ENCODE peak calls at places on chromosomes 13 and 19, in ten cellular contexts. E is fibroblast of pulmonary artery, W is upper lobe of right lung, J is dorsolateral prefrontal cortex, F is left lung, D is endothelial cell, B is stomach, O is H1, N is bronchial epithelial cell, G is GM20000. C is an unnamed sample.

GRCh38 chr13:77300176-77301141 is 26.4 kb downstream of the MYCBP2 start:
- DNase-seq in E (peak), W (no peak), J (no peak), F (no peak), D (no peak), B (no peak), O (no peak), N (peak), G (no peak), C (no peak)

GRCh38 chr19:15432018-15432494 is 13.3 kb upstream of the AKAP8L start:
- DNase-seq in E (no peak), W (no peak), J (no peak), F (no peak), D (no peak), B (no peak), O (no peak), N (no peak), G (peak), C (no peak)

GRCh38 chr13:20190481-20191310 is 2.0 kb downstream of the GJB2 start:
- DNase-seq in E (peak), W (no peak), J (no peak), F (no peak), D (no peak), B (no peak), O (no peak), N (peak), G (no peak), C (no peak)

GRCh38 chr13:52162279-52163101 is 3.1 kb upstream of the NEK3 start:
- DNase-seq in E (peak), W (no peak), J (no peak), F (no peak), D (no peak), B (no peak), O (no peak), N (no peak), G (no peak), C (no peak)

GRCh38 chr19:13979224-13979623 is 26.9 kb downstream of the RFX1 start:
- DNase-seq in E (no peak), W (no peak), J (no peak), F (no peak), D (no peak), B (no peak), O (no peak), N (no peak), G (no peak), C (no peak)

GRCh38 chr13:80341771-80342271 is 895 bp upstream of the SPRY2 start:
- DNase-seq in E (peak), W (peak), J (peak), F (peak), D (peak), B (no peak), O (no peak), N (peak), G (peak), C (no peak)

GRCh38 chr19:17779281-17779930 is 15.5 kb upstream of the B3GNT3 start:
- DNase-seq in E (peak), W (no peak), J (no peak), F (peak), D (no peak), B (no peak), O (peak), N (peak), G (no peak), C (no peak)

GRCh38 chr13:109389892-109390345 is 396.5 kb downstream of the IRS2 start:
- DNase-seq in E (peak), W (no peak), J (no peak), F (no peak), D (no peak), B (no peak), O (no peak), N (peak), G (no peak), C (no peak)

GRCh38 chr19:41016488-41017071 is 25.5 kb downstream of the CYP2B6 start:
- DNase-seq in E (no peak), W (no peak), J (no peak), F (no peak), D (no peak), B (no peak), O (no peak), N (no peak), G (no peak), C (no peak)

GRCh38 chr13:91017669-91018053 is 329.8 kb upstream of the MIR17HG start:
- DNase-seq in E (no peak), W (peak), J (no peak), F (no peak), D (no peak), B (no peak), O (peak), N (no peak), G (no peak), C (no peak)
- TF ChIP-seq CTCF in E (no peak), W (no peak), J (no peak), F (no peak), D (peak), B (no peak), O (no peak), N (no peak), G (no peak), C (no peak)

GRCh38 chr13:73975767-73976166 is 158.4 kb downstream of the KLF12 start:
- DNase-seq in E (no peak), W (no peak), J (no peak), F (no peak), D (no peak), B (no peak), O (no peak), N (no peak), G (no peak), C (no peak)

GRCh38 chr13:73972503-73972902 is 161.7 kb downstream of the KLF12 start:
- DNase-seq in E (no peak), W (no peak), J (no peak), F (no peak), D (no peak), B (no peak), O (no peak), N (no peak), G (no peak), C (no peak)

GRCh38 chr13:73970413-73971055 is 163.7 kb downstream of the KLF12 start:
- DNase-seq in E (no peak), W (no peak), J (peak), F (no peak), D (no peak), B (no peak), O (no peak), N (no peak), G (no peak), C (no peak)

GRCh38 chr13:73971481-73971880 is 162.7 kb downstream of the KLF12 start:
- DNase-seq in E (no peak), W (no peak), J (no peak), F (no peak), D (no peak), B (no peak), O (no peak), N (no peak), G (no peak), C (no peak)

DNA sequence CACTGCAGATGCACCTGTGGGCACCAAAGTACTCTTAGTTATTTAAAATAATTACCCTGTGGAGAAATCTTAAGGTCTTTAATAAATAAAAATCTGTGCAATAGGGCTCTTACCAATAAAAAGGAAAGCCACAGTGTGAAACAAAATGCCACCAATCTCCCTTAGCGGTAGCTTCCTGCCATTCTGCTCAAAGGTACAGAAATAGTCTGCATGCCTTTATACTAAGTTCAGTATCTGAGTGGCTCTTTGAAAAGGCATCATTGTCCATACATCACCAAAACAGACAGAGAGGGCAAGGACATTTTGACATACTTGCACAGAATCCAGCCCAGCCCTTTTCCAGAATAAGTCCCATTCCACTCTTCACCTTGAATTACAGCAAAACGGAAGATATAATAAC is 161.0 kb downstream of the KLF12 start:
- DNase-seq in E (no peak), W (no peak), J (no peak), F (no peak), D (no peak), B (no peak), O (no peak), N (no peak), G (no peak), C (no peak)
- TF ChIP-seq CTCF in E (no peak), W (no peak), J (no peak), F (no peak), D (no peak), B (no peak), O (no peak), N (no peak), G (no peak), C (no peak)

GRCh38 chr19:9916719-9917118 is 19.6 kb downstream of the OLFM2 start:
- DNase-seq in E (no peak), W (no peak), J (no peak), F (no peak), D (no peak), B (no peak), O (no peak), N (no peak), G (no peak), C (no peak)

GRCh38 chr19:9913237-9914000 is 22.9 kb downstream of the OLFM2 start:
- DNase-seq in E (no peak), W (peak), J (no peak), F (no peak), D (peak), B (peak), O (no peak), N (no peak), G (peak), C (peak)

GRCh38 chr19:9914001-9914314 is 22.4 kb downstream of the OLFM2 start:
- DNase-seq in E (no peak), W (no peak), J (no peak), F (no peak), D (no peak), B (no peak), O (no peak), N (no peak), G (no peak), C (no peak)

GRCh38 chr19:9912551-9913236 is 23.6 kb downstream of the OLFM2 start:
- DNase-seq in E (no peak), W (no peak), J (no peak), F (no peak), D (no peak), B (no peak), O (no peak), N (no peak), G (no peak), C (no peak)

GRCh38 chr19:9914315-9915207 is 21.8 kb downstream of the OLFM2 start:
- DNase-seq in E (peak), W (peak), J (peak), F (peak), D (peak), B (peak), O (no peak), N (peak), G (peak), C (peak)
- TF ChIP-seq CTCF in E (peak), W (peak), J (peak), F (no peak), D (peak), B (no peak), O (peak), N (peak), G (peak), C (peak)

GRCh38 chr13:19156013-19156825 is 25.4 kb downstream of the TUBA3C start:
- DNase-seq in E (no peak), W (peak), J (no peak), F (no peak), D (no peak), B (no peak), O (no peak), N (no peak), G (no peak), C (no peak)
- TF ChIP-seq CTCF in E (no peak), W (no peak), J (no peak), F (no peak), D (no peak), B (no peak), O (no peak), N (no peak), G (no peak), C (no peak)

GRCh38 chr19:2064788-2065524 is 13.9 kb upstream of the MKNK2 start:
- DNase-seq in E (no peak), W (no peak), J (peak), F (no peak), D (no peak), B (no peak), O (no peak), N (no peak), G (no peak), C (no peak)
- TF ChIP-seq CTCF in E (no peak), W (no peak), J (no peak), F (no peak), D (no peak), B (no peak), O (no peak), N (no peak), G (no peak), C (no peak)

GRCh38 chr19:45168767-45169351 is 8.1 kb upstream of the NKPD1 start:
- DNase-seq in E (no peak), W (no peak), J (no peak), F (no peak), D (no peak), B (no peak), O (no peak), N (no peak), G (no peak), C (no peak)
- TF ChIP-seq CTCF in E (no peak), W (no peak), J (no peak), F (no peak), D (no peak), B (no peak), O (no peak), N (no peak), G (no peak), C (no peak)

GRCh38 chr19:39918183-39918651 is 16.2 kb downstream of the FCGBP start:
- DNase-seq in E (no peak), W (peak), J (no peak), F (no peak), D (no peak), B (no peak), O (no peak), N (no peak), G (peak), C (no peak)
- TF ChIP-seq CTCF in E (no peak), W (no peak), J (no peak), F (no peak), D (no peak), B (no peak), O (no peak), N (no peak), G (no peak), C (no peak)

GRCh38 chr13:21338156-21338555 is 120.9 kb downstream of the ZDHHC20 start:
- DNase-seq in E (no peak), W (no peak), J (no peak), F (no peak), D (no peak), B (no peak), O (no peak), N (no peak), G (no peak), C (no peak)
- TF ChIP-seq CTCF in E (no peak), W (no peak), J (no peak), F (no peak), D (no peak), B (no peak), O (peak), N (no peak), G (no peak), C (no peak)

DNA sequence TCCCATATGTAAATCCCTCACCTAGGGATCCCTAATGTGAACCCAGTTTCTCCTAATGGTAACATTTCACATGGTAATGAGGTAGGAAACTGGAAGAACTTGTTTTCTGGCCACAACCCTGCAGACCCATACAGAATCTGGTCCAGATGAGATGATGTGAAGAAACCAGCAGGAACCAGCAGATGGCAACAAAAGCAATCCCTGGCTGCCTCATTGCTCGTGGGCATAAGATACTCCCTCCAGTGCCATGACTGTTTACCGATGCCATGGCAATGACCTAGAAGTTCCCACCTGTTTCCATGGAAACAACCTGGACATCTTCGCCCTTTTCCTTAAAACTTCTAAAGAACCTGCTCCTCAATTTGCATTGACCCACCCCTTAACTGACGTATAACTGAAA is 1.4 kb upstream of the CD209 start:
- DNase-seq in E (peak), W (no peak), J (no peak), F (no peak), D (no peak), B (no peak), O (peak), N (peak), G (no peak), C (no peak)
- TF ChIP-seq CTCF in E (peak), W (peak), J (no peak), F (no peak), D (no peak), B (no peak), O (peak), N (peak), G (no peak), C (no peak)

DNA sequence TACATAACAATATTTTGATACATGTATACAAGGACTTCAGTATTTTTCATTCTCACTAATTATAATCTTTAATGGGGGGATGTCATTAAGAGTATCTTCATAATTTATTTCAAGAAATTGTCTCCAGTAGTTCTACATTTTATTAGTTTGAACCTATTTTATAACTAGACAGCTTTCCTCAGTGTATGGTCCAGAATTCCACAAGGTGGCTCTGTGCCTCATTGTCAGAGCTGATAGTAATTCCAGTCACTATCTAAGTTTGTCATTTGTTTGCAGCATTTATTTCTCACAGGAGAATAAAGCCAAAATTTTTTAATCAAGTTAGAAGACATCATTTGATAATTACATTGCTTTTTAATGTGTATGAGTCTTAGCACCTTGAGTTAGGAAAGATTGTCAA is 1633.0 kb upstream of the PCDH20 start:
- DNase-seq in E (no peak), W (no peak), J (no peak), F (no peak), D (no peak), B (no peak), O (no peak), N (no peak), G (no peak), C (no peak)
- TF ChIP-seq CTCF in E (peak), W (no peak), J (no peak), F (no peak), D (no peak), B (no peak), O (no peak), N (no peak), G (no peak), C (no peak)

C was measured in natural killer cell.